ENCODE peak calls at places on chromosomes 6 and 20, in nine cellular contexts. R, G, N, D, J, W, C, X and H are unnamed samples.

GRCh38 chr20:63309261-63310071 is 16.5 kb downstream of the COL20A1 start:
- DNase-seq in R (peak; percentile 61), G (no peak), D (peak; percentile 66), J (no peak), N (no peak), C (peak; percentile 39), X (peak; percentile 22), W (peak; percentile 9), H (peak; percentile 76)

GRCh38 chr6:131383421-131384411 is 189.3 kb upstream of the ARG1 start:
- DNase-seq in W (no peak), J (no peak), X (no peak), D (no peak), R (no peak), G (no peak), N (no peak), C (peak; percentile 25), H (no peak)

GRCh38 chr20:2133318-2134183 is 31.9 kb downstream of the STK35 start:
- DNase-seq in X (peak; percentile 31), D (peak; percentile 57), W (peak; percentile 63), J (no peak), C (peak; percentile 67), N (peak; percentile 62), R (no peak), G (no peak), H (no peak)

GRCh38 chr6:7674291-7674690 is 51.6 kb upstream of the BMP6 start:
- DNase-seq in X (no peak), D (no peak), N (no peak), J (no peak), R (no peak), W (no peak), G (no peak), C (no peak), H (no peak)

GRCh38 chr6:28974505-28974904 is 30.6 kb downstream of the ZNF311 start:
- DNase-seq in D (no peak), J (no peak), N (no peak), W (no peak), C (no peak), X (no peak), G (no peak), R (no peak), H (no peak)

GRCh38 chr20:33310327-33310899 is 27.4 kb downstream of the BPIFB1 start:
- DNase-seq in C (no peak), R (no peak), G (no peak), J (no peak), X (no peak), D (no peak), W (no peak), N (no peak), H (no peak)

GRCh38 chr6:53029262-53029661 is 34.2 kb upstream of the GSTA4 start:
- DNase-seq in D (no peak), J (no peak), G (no peak), X (no peak), C (no peak), N (no peak), R (no peak), W (no peak), H (no peak)

GRCh38 chr6:168450921-168451320 is 9.9 kb downstream of the SMOC2 start:
- DNase-seq in D (peak; percentile 77), J (no peak), G (no peak), C (no peak), W (no peak), R (no peak), X (no peak), N (no peak), H (peak; percentile 61)

GRCh38 chr6:132359891-132360290 is 41.4 kb downstream of the MOXD1 start:
- DNase-seq in C (no peak), N (no peak), W (no peak), G (no peak), R (no peak), D (no peak), X (no peak), J (no peak), H (no peak)